ENCODE peak calls at places on chromosome 20, in nine cellular contexts. J is thyroid gland, D is BE2C, P is body of pancreas, X is breast epithelium, I is astrocyte of the spinal cord, Q is fibroblast of mammary gland, Y is WTC11, O is AG09319. G is an unnamed sample.

GRCh38 chr20:18663932-18664331 is 76.1 kb downstream of the DTD1 start:
- DNase-seq in J (no peak), P (no peak), O (no peak), Y (no peak), I (peak), Q (peak), D (no peak), X (no peak), G (no peak)

GRCh38 chr20:33460711-33461110 is 17.1 kb upstream of the SNTA1 start:
- DNase-seq in Y (no peak), I (no peak), Q (no peak), X (no peak), J (no peak), P (no peak), D (no peak), O (no peak), G (no peak)

GRCh38 chr20:19913927-19914614 is 103.1 kb upstream of the NAA20 start:
- DNase-seq in O (no peak), P (no peak), X (no peak), Y (no peak), J (no peak), D (no peak), Q (peak), I (peak), G (no peak)

GRCh38 chr20:2140561-2140960 is 38.9 kb downstream of the STK35 start:
- DNase-seq in J (peak), O (no peak), P (peak), D (no peak), X (no peak), Y (no peak), I (no peak), Q (peak), G (no peak)

GRCh38 chr20:24877652-24878051 is 71.4 kb upstream of the CST7 start:
- DNase-seq in Y (no peak), I (no peak), P (no peak), J (no peak), Q (no peak), D (no peak), X (no peak), O (no peak), G (no peak)

GRCh38 chr20:44714701-44715494 is at the start of gene CCN5:
- DNase-seq in X (peak), J (peak), P (peak), Q (peak), D (peak), Y (no peak), O (no peak), I (peak), G (no peak)

GRCh38 chr20:53527196-53527595 is 66.4 kb downstream of the ZNF217 start:
- DNase-seq in J (no peak), Y (no peak), Q (no peak), I (no peak), P (no peak), D (no peak), O (no peak), X (no peak), G (no peak)

GRCh38 chr20:40551125-40551530 is 137.9 kb downstream of the MAFB start:
- DNase-seq in I (no peak), X (no peak), P (peak), Q (peak), J (peak), D (no peak), Y (no peak), O (no peak), G (no peak)

GRCh38 chr20:45095753-45096371 is 5.1 kb downstream of the KCNS1 start:
- DNase-seq in D (peak), Y (peak), Q (peak), P (peak), O (peak), I (peak), J (peak), X (no peak), G (no peak)

GRCh38 chr20:32465092-32465900 is 107.2 kb downstream of the ASXL1 start:
- DNase-seq in Q (peak), D (peak), O (peak), I (peak), P (peak), X (peak), Y (no peak), J (peak), G (peak)

GRCh38 chr20:53133134-53133533 is 161.0 kb downstream of the TSHZ2 start:
- DNase-seq in I (no peak), O (no peak), P (no peak), X (no peak), D (no peak), J (no peak), Y (no peak), Q (no peak), G (no peak)

GRCh38 chr20:12886618-12887363 is 122.0 kb upstream of the SPTLC3 start:
- DNase-seq in J (no peak), O (no peak), Q (no peak), D (no peak), Y (no peak), P (no peak), I (no peak), X (no peak), G (no peak)

GRCh38 chr20:33650753-33651561 is 11.2 kb upstream of the C20orf144 start:
- DNase-seq in O (no peak), X (peak), I (no peak), P (peak), J (peak), Q (no peak), Y (no peak), D (no peak), G (no peak)

GRCh38 chr20:50790651-50791277 is 4.1 kb upstream of the BCAS4 start:
- DNase-seq in P (peak), I (peak), J (peak), X (peak), Q (peak), D (peak), O (peak), Y (peak), G (peak)
- TF ChIP-seq CTCF in P (peak), I (peak), J (peak), X (peak), Q (peak), D (peak), O (peak), Y (peak), G (peak)

DNA sequence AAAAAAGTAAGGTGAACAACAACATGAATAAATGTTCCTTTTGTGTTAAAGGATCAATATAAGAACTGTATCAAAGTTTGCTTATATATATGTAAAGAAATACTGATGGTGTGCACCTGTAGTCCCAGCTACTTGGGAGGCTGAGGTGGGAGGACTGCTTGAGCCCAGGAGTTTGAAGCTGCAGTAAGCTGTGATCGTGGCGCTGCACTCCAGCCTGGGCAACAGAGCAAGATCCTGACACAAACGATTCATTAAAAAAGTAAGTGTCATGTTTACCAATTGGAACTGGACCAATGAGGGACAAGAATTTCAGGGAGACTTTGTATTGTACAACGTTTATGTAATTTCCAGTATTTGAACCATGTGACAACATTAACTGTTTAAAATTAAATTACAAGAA is 5.0 kb upstream of the PHF20 start:
- DNase-seq in I (no peak), Y (no peak), P (no peak), Q (no peak), J (no peak), O (no peak), D (no peak), X (no peak), G (no peak)
- TF ChIP-seq CTCF in I (no peak), Y (no peak), P (no peak), Q (no peak), J (no peak), O (no peak), D (no peak), X (no peak), G (no peak)

GRCh38 chr20:50152394-50153152 is 950 bp downstream of the PEDS1 start:
- DNase-seq in O (no peak), Y (no peak), X (no peak), J (peak), D (no peak), Q (no peak), I (no peak), P (peak), G (no peak)
- TF ChIP-seq CTCF in O (no peak), Y (no peak), X (no peak), J (no peak), D (no peak), Q (no peak), I (no peak), P (no peak), G (no peak)

DNA sequence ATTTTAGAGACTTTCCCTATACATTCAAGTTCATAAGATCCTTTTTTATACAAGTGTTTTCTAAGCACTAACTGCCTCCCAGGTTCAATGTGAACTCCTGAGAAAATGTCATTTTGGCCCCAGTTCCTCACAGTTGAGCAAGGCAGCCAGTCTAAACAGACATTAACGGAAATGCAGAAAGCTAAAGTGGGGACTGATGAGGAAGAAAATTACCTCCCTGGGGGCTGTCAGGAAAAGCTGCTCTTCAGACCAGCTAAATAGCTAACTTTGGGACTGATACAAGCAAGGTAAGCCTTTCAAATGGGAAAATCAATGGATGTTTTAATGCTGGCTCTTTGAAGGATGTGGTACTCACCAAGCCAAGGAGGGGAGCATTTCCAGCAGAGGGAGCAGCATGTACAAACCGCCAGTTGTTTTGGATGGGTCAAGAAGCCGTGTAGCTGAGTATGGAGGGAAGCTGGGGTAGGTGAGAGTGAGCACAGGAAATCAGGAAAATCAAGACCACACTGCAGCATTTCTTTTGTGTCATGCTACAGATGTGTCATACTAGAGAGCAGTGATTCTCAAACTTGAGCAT is 180.8 kb upstream of the CHD6 start:
- DNase-seq in J (no peak), X (no peak), O (no peak), I (no peak), D (no peak), Q (no peak), P (no peak), Y (no peak), G (no peak)
- TF ChIP-seq CTCF in J (no peak), X (no peak), O (no peak), I (no peak), D (no peak), Q (no peak), P (no peak), Y (no peak), G (no peak)

DNA sequence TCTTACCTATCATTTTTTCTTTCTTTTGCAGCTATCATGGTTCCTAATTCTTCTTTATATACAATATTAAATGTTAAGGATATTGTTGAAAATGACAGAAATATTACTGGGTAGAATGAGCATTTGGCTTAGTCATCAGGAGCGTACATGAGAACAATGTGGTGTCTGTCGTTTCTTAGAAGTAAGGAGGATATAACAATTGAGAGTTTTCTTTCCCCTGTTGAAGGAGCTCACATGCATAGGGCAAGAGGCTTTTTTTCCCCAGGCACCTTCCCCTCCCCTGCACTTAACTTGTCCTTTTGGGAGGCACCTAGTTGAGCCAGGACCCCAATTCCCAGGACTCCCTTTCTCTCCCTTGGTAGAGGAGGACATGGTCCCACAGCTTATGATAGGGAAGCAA is 25.0 kb downstream of the MC3R start:
- DNase-seq in D (no peak), J (no peak), I (no peak), Y (no peak), O (no peak), Q (no peak), P (no peak), X (no peak), G (no peak)
- TF ChIP-seq CTCF in D (no peak), J (no peak), I (no peak), Y (no peak), O (no peak), Q (no peak), P (no peak), X (no peak), G (no peak)

GRCh38 chr20:58405504-58406291 is 16.7 kb downstream of the VAPB start:
- DNase-seq in Q (no peak), Y (no peak), X (no peak), O (no peak), J (no peak), D (no peak), P (no peak), I (no peak), G (no peak)

GRCh38 chr20:58402305-58402704 is 13.3 kb downstream of the VAPB start:
- DNase-seq in X (no peak), O (no peak), I (no peak), Y (no peak), D (no peak), P (no peak), J (no peak), Q (no peak), G (no peak)

GRCh38 chr20:58403272-58403671 is 14.2 kb downstream of the VAPB start:
- DNase-seq in I (no peak), P (no peak), D (no peak), Y (no peak), O (no peak), X (no peak), J (no peak), Q (no peak), G (no peak)

GRCh38 chr20:58401123-58401639 is 12.2 kb downstream of the VAPB start:
- DNase-seq in X (no peak), P (no peak), Q (no peak), Y (no peak), I (no peak), O (no peak), D (no peak), J (no peak), G (no peak)

DNA sequence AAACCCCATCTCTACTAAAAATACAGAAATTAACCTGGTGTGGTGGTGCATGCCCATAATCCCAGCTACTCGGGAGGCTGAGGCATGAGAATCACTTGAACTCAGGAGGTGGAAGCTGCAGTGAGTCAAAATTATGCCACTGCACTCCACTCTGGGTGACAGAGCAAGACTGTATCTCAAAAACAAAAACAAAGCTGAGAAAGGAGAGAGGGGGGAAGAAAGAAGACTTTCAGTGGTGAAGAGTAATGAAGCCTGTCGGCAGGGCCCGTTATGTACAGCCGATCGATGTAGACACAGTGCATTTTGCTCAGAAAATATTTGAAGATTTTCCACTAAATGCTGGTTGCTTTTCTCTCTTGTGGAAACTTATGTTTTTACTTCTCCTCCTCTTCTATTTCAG is 13.8 kb downstream of the VAPB start:
- DNase-seq in J (no peak), O (no peak), Q (no peak), P (no peak), X (no peak), D (no peak), I (no peak), Y (no peak), G (no peak)
- TF ChIP-seq CTCF in J (no peak), O (no peak), Q (no peak), P (no peak), X (no peak), D (no peak), I (no peak), Y (no peak), G (no peak)

GRCh38 chr20:50133041-50133440 is 20.1 kb upstream of the UBE2V1 start:
- DNase-seq in J (no peak), I (no peak), D (no peak), O (no peak), Q (no peak), Y (no peak), P (no peak), X (no peak), G (no peak)

GRCh38 chr20:50130346-50130703 is 17.4 kb upstream of the UBE2V1 start:
- DNase-seq in X (no peak), Y (no peak), J (no peak), Q (no peak), O (no peak), I (no peak), D (no peak), P (no peak), G (no peak)

GRCh38 chr20:50130995-50131394 is 18.0 kb upstream of the UBE2V1 start:
- DNase-seq in J (no peak), D (no peak), Y (no peak), P (no peak), I (no peak), X (no peak), Q (no peak), O (no peak), G (no peak)

GRCh38 chr20:50136822-50137599 is 16.5 kb downstream of the PEDS1 start:
- DNase-seq in P (no peak), O (no peak), Q (peak), Y (no peak), D (no peak), I (no peak), J (no peak), X (no peak), G (no peak)

GRCh38 chr20:50133474-50134217 is 19.9 kb downstream of the PEDS1 start:
- DNase-seq in I (no peak), X (no peak), Q (no peak), Y (no peak), O (no peak), P (no peak), D (no peak), J (no peak), G (no peak)
- TF ChIP-seq CTCF in I (peak), X (no peak), Q (peak), Y (no peak), O (no peak), P (no peak), D (peak), J (no peak), G (peak)

DNA sequence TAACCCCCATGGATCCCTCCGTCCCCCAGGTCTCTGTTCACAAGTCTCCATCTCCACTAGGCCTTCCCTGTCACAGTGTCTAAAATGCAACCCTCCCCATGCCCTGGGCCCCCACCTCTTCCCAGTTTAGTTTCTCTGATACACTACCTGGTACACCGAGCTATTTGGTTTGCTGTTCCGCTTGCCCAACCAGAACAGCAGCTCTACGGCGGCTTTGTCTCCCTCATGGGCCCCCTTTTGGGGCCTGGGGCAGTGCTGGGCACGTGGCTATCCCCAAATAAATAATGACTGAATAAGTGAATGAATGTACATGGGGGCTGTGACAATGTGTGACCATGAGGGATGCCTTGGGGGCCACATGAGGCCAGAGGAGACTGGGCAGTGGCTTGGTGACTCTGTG is 408.3 kb upstream of the SULF2 start:
- DNase-seq in P (no peak), D (no peak), I (no peak), J (no peak), Q (no peak), O (no peak), X (no peak), Y (no peak), G (no peak)
- TF ChIP-seq CTCF in P (no peak), D (no peak), I (no peak), J (no peak), Q (no peak), O (no peak), X (no peak), Y (no peak), G (no peak)

DNA sequence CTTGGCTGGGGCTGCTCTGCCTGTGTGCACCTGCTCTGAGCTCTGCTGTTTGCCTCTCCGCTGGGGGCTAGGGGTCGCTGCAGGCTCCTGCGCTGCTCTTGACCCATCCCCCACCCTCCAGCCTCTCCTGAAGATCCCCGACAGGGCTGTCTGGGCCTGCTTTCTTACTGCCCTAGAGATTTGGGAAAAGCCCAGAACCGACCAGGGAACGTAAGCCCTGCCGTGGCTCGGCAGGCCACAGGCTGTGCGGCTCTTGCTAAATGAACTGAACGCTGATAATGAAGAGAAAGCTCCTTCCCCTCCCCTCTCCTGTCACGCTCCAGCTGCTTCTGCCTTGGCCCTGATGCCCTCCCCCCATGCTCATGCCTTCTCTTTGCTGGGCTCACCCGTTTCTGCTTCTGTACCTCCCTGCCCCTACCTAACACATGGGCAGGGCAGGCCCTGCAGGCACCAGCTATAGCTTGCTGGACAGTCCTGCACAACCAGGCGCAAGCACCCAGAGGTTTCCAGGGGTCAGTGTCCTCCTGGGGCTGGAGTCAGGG is 32.0 kb upstream of the PCMTD2 start:
- DNase-seq in D (peak), I (peak), Y (peak), X (no peak), J (peak), Q (peak), O (no peak), P (peak), G (no peak)
- TF ChIP-seq CTCF in D (peak), I (peak), Y (peak), X (no peak), J (no peak), Q (no peak), O (peak), P (no peak), G (no peak)

GRCh38 chr20:46324960-46325703 is 16.8 kb upstream of the CDH22 start:
- DNase-seq in I (peak), Q (peak), O (no peak), J (peak), P (peak), X (no peak), Y (peak), D (peak), G (no peak)
- TF ChIP-seq CTCF in I (peak), Q (peak), O (peak), J (no peak), P (no peak), X (peak), Y (no peak), D (peak), G (peak)